ENCODE peak calls at places on chromosome 20, in six cellular contexts. T is IMR-90, H is OCI-LY7, Q is lower leg skin, P is psoas muscle, E is endothelial cell of umbilical vein. Y is an unnamed sample.

GRCh38 chr20:34642009-34642408 is 34.9 kb downstream of the PIGU start:
- DNase-seq in E (no peak), P (no peak), T (no peak), H (no peak), Q (no peak), Y (no peak)

GRCh38 chr20:24873015-24873620 is 76.0 kb upstream of the CST7 start:
- DNase-seq in E (no peak), H (no peak), P (no peak), T (no peak), Q (peak), Y (no peak)

GRCh38 chr20:23152308-23152892 is 66.3 kb upstream of the CD93 start:
- DNase-seq in P (peak), Q (peak), H (no peak), E (peak), T (peak), Y (no peak)

GRCh38 chr20:57679113-57679512 is 30.7 kb downstream of the PMEPA1 start:
- DNase-seq in P (no peak), E (no peak), Q (no peak), T (no peak), H (peak), Y (no peak)

GRCh38 chr20:44114755-44115044 is 72.3 kb downstream of the JPH2 start:
- DNase-seq in E (no peak), H (no peak), P (no peak), Q (peak), T (no peak), Y (no peak)

GRCh38 chr20:45827030-45827652 is at the start of gene TNNC2:
- DNase-seq in H (no peak), P (no peak), E (no peak), Q (no peak), T (no peak), Y (no peak)

GRCh38 chr20:57703013-57703412 is 6.8 kb downstream of the PMEPA1 start:
- DNase-seq in P (no peak), Q (no peak), H (peak), E (no peak), T (no peak), Y (no peak)

GRCh38 chr20:17797163-17797562 is 97.4 kb downstream of the BANF2 start:
- DNase-seq in H (no peak), T (no peak), Q (no peak), E (no peak), P (no peak), Y (no peak)

GRCh38 chr20:8215516-8215915 is 83.5 kb downstream of the PLCB1 start:
- DNase-seq in T (peak), P (no peak), E (peak), Q (no peak), H (no peak), Y (no peak)

GRCh38 chr20:38155811-38156210 is 9.3 kb downstream of the TGM2 start:
- DNase-seq in P (no peak), T (no peak), E (no peak), H (no peak), Q (no peak), Y (no peak)

GRCh38 chr20:12928755-12929401 is 79.9 kb upstream of the SPTLC3 start:
- DNase-seq in E (peak), T (peak), P (no peak), H (no peak), Q (no peak), Y (no peak)

GRCh38 chr20:21395666-21396044 is 1.7 kb downstream of the NKX2-4 start:
- DNase-seq in Q (no peak), H (no peak), E (no peak), T (no peak), P (no peak), Y (peak)

GRCh38 chr20:44776977-44777376 is 31.3 kb downstream of the KCNK15 start:
- DNase-seq in P (no peak), T (peak), E (peak), Q (no peak), H (no peak), Y (no peak)

GRCh38 chr20:57389695-57390603 is 1.2 kb upstream of the RBM38 start:
- DNase-seq in E (peak), Q (no peak), H (no peak), P (no peak), T (no peak), Y (peak)

GRCh38 chr20:3471397-3472021 is 691 bp downstream of the ATRN start:
- DNase-seq in E (no peak), Q (no peak), P (no peak), T (no peak), H (no peak), Y (peak)

GRCh38 chr20:25025986-25026605 is 31.8 kb downstream of the ACSS1 start:
- DNase-seq in H (no peak), P (no peak), E (no peak), Q (peak), T (no peak), Y (no peak)

GRCh38 chr20:53023717-53024116 is 51.6 kb downstream of the TSHZ2 start:
- DNase-seq in E (no peak), Q (no peak), P (no peak), H (no peak), T (no peak), Y (no peak)

GRCh38 chr20:38246357-38247165 is 14.0 kb downstream of the KIAA1755 start:
- DNase-seq in H (no peak), E (no peak), Q (no peak), T (no peak), P (peak), Y (no peak)

GRCh38 chr20:46568570-46569129 is 18.2 kb upstream of the OCSTAMP start:
- DNase-seq in E (peak), H (no peak), Q (peak), P (peak), T (peak), Y (no peak)

GRCh38 chr20:24965065-24965919 is 16.2 kb downstream of the CST7 start:
- DNase-seq in H (no peak), P (no peak), E (no peak), T (no peak), Q (peak), Y (no peak)

GRCh38 chr20:58135441-58136170 is 92.8 kb downstream of the ANKRD60 start:
- DNase-seq in T (no peak), P (no peak), Q (peak), E (no peak), H (no peak), Y (no peak)

GRCh38 chr20:58154106-58154505 is 74.3 kb downstream of the ANKRD60 start:
- DNase-seq in P (no peak), H (no peak), E (no peak), T (no peak), Q (no peak), Y (no peak)

GRCh38 chr20:571754-572331 is 28.3 kb upstream of the CSNK2A1 start:
- DNase-seq in P (peak), H (no peak), Q (peak), E (no peak), T (no peak), Y (no peak)

GRCh38 chr20:41095110-41095969 is 42.0 kb upstream of the PLCG1 start:
- DNase-seq in H (peak), Q (peak), T (peak), P (peak), E (peak), Y (peak)

GRCh38 chr20:38835792-38836191 is 30.3 kb downstream of the PPP1R16B start:
- DNase-seq in T (no peak), E (no peak), Q (no peak), H (no peak), P (no peak), Y (no peak)

GRCh38 chr20:53606364-53606985 is 12.8 kb upstream of the ZNF217 start:
- DNase-seq in T (peak), Q (peak), P (no peak), H (no peak), E (peak), Y (no peak)

GRCh38 chr20:1336699-1337387 is 7.9 kb upstream of the SDCBP2 start:
- DNase-seq in E (peak), H (no peak), P (peak), Q (peak), T (no peak), Y (no peak)

GRCh38 chr20:51024761-51025160 is 1.9 kb upstream of the KCNG1 start:
- DNase-seq in E (no peak), H (no peak), Q (no peak), P (no peak), T (no peak), Y (no peak)

GRCh38 chr20:51022227-51022802 is 592 bp downstream of the KCNG1 start:
- DNase-seq in H (no peak), P (no peak), T (no peak), Q (no peak), E (no peak), Y (no peak)

GRCh38 chr20:51022803-51023616 is at the start of gene KCNG1:
- DNase-seq in E (peak), P (peak), H (no peak), T (peak), Q (no peak), Y (peak)

GRCh38 chr20:51021067-51022025 is 1.6 kb downstream of the KCNG1 start:
- DNase-seq in H (no peak), E (no peak), P (no peak), Q (no peak), T (peak), Y (no peak)

GRCh38 chr20:51023617-51024155 is 779 bp upstream of the KCNG1 start:
- DNase-seq in P (no peak), Q (no peak), E (no peak), T (no peak), H (no peak), Y (no peak)
- TF ChIP-seq CTCF in P (no peak), Q (no peak), E (no peak), T (no peak), H (no peak), Y (no peak)

GRCh38 chr20:19588731-19589130 is 169.3 kb upstream of the RIN2 start:
- DNase-seq in E (no peak), T (no peak), Q (no peak), H (no peak), P (no peak), Y (no peak)
- TF ChIP-seq CTCF in E (no peak), T (no peak), Q (no peak), H (no peak), P (no peak), Y (no peak)

DNA sequence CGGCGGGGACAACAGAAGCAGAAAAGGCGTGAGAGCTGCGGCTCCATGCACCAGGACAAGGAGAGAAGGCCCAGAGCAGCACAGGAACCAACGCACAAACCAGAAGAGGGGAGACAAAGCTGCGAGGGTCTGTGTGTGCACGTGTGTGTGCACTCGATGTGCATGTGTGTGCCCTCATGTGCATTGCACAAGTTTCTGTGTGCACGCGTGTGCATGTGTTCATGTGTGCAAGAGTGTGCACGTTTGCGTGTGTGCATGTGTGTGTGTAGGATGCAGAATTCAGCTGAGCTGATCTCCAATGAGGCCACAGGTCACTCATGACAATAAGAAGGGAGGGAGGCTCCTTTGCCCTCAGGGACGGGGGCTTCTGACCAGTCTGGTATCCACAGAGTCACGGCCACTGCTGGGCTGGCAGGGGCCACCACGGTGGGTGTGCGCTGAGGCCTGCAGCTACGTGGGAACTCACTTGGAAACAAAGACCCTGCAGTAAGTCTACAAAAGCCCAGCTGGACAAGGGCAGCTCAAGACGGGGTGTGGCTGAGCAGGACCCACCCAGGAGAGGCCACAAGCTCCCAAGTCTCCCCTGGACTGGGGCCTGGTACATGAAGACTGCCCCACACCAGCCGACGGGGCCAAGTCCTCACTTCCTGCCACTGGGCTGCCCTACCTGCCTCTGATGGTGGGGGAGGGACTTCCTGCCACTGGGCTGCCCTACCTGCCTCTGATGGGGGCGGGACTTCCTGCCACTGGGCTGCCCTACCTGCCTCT is 48.1 kb upstream of the CHRNA4 start:
- DNase-seq in E (no peak), H (peak), P (no peak), T (no peak), Q (no peak), Y (no peak)
- TF ChIP-seq CTCF in E (no peak), H (no peak), P (no peak), T (no peak), Q (no peak), Y (no peak)

DNA sequence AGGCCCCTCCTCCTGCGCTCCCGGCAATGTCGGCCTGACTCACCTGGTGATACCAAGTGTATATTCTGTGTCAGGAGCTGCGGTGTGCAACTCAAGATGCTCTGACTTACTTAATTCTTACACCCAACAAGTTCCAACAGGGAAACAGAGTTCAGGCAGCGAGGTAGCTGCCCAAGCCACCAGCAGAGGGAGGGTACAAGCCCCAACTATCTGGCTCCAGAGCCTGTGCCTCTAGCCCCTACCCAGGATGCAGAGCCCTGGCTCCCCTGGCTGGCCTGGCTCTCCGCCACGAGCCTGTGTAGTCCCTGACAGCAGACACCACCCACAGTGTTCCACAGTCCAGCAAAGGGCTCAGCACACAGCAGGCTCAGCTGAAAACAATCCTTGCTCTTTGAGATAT is 34.9 kb downstream of the C20orf203 start:
- DNase-seq in E (no peak), P (no peak), Q (no peak), H (no peak), T (no peak), Y (no peak)
- TF ChIP-seq CTCF in E (no peak), P (no peak), Q (no peak), H (no peak), T (no peak), Y (no peak)